ENCODE peak calls at places on chromosomes 16 and 17, in ten cellular contexts. One of them, this sample, is unnamed.

GRCh38 chr16:13919330-13919682 is 648 bp upstream of the ERCC4 start:
- DNase-seq in hypothalamus: no peak
- DNase-seq in activated naive CD8-positive, alpha-beta T cell treated with anti-CD3 and anti-CD28 coated beads, Interleukin-2, amount 50 U/mL, for 24 hours: no peak
- DNase-seq in tibial artery: no peak
- DNase-seq in activated naive CD4-positive, alpha-beta T cell: no peak
- DNase-seq in heart left ventricle: no peak
- DNase-seq in GM12878: no peak
- DNase-seq in GM20000: peak
- DNase-seq in pons: no peak
- DNase-seq in H54: no peak
- DNase-seq in this sample: no peak

GRCh38 chr16:3131755-3132377 is 3.0 kb upstream of the ZNF213 start:
- DNase-seq in hypothalamus: no peak
- DNase-seq in activated naive CD8-positive, alpha-beta T cell treated with anti-CD3 and anti-CD28 coated beads, Interleukin-2, amount 50 U/mL, for 24 hours: peak
- DNase-seq in tibial artery: no peak
- DNase-seq in activated naive CD4-positive, alpha-beta T cell: peak
- DNase-seq in heart left ventricle: no peak
- DNase-seq in GM12878: no peak
- DNase-seq in GM20000: no peak
- DNase-seq in pons: no peak
- DNase-seq in H54: no peak
- DNase-seq in this sample: no peak

GRCh38 chr17:7403043-7403901 is 625 bp downstream of the TMEM256 start:
- DNase-seq in hypothalamus: peak
- DNase-seq in activated naive CD8-positive, alpha-beta T cell treated with anti-CD3 and anti-CD28 coated beads, Interleukin-2, amount 50 U/mL, for 24 hours: peak
- DNase-seq in tibial artery: peak
- DNase-seq in activated naive CD4-positive, alpha-beta T cell: peak
- DNase-seq in heart left ventricle: no peak
- DNase-seq in GM12878: no peak
- DNase-seq in GM20000: no peak
- DNase-seq in pons: no peak
- DNase-seq in H54: peak
- DNase-seq in this sample: peak

GRCh38 chr17:50308666-50309065 is 34.4 kb downstream of the TMEM92 start:
- DNase-seq in hypothalamus: no peak
- DNase-seq in activated naive CD8-positive, alpha-beta T cell treated with anti-CD3 and anti-CD28 coated beads, Interleukin-2, amount 50 U/mL, for 24 hours: no peak
- DNase-seq in tibial artery: no peak
- DNase-seq in activated naive CD4-positive, alpha-beta T cell: no peak
- DNase-seq in heart left ventricle: no peak
- DNase-seq in GM12878: no peak
- DNase-seq in GM20000: no peak
- DNase-seq in pons: no peak
- DNase-seq in H54: no peak
- DNase-seq in this sample: no peak

GRCh38 chr16:88541109-88541508 is 29.1 kb upstream of the ZC3H18 start:
- DNase-seq in hypothalamus: no peak
- DNase-seq in activated naive CD8-positive, alpha-beta T cell treated with anti-CD3 and anti-CD28 coated beads, Interleukin-2, amount 50 U/mL, for 24 hours: no peak
- DNase-seq in tibial artery: no peak
- DNase-seq in activated naive CD4-positive, alpha-beta T cell: no peak
- DNase-seq in heart left ventricle: no peak
- DNase-seq in GM12878: no peak
- DNase-seq in GM20000: no peak
- DNase-seq in pons: no peak
- DNase-seq in H54: no peak
- DNase-seq in this sample: no peak

GRCh38 chr17:67636841-67637240 is 80.9 kb upstream of the NOL11 start:
- DNase-seq in hypothalamus: no peak
- DNase-seq in activated naive CD8-positive, alpha-beta T cell treated with anti-CD3 and anti-CD28 coated beads, Interleukin-2, amount 50 U/mL, for 24 hours: no peak
- DNase-seq in tibial artery: no peak
- DNase-seq in activated naive CD4-positive, alpha-beta T cell: no peak
- DNase-seq in heart left ventricle: no peak
- DNase-seq in GM12878: no peak
- DNase-seq in GM20000: no peak
- DNase-seq in pons: no peak
- DNase-seq in H54: no peak
- DNase-seq in this sample: no peak

GRCh38 chr17:37742762-37743611 is 1.9 kb downstream of the HNF1B start:
- DNase-seq in hypothalamus: no peak
- DNase-seq in activated naive CD8-positive, alpha-beta T cell treated with anti-CD3 and anti-CD28 coated beads, Interleukin-2, amount 50 U/mL, for 24 hours: peak
- DNase-seq in tibial artery: no peak
- DNase-seq in activated naive CD4-positive, alpha-beta T cell: no peak
- DNase-seq in heart left ventricle: no peak
- DNase-seq in GM12878: no peak
- DNase-seq in GM20000: peak
- DNase-seq in pons: no peak
- DNase-seq in H54: no peak
- DNase-seq in this sample: no peak

GRCh38 chr17:47649972-47650524 is 329 bp downstream of the KPNB1 start:
- DNase-seq in hypothalamus: no peak
- DNase-seq in activated naive CD8-positive, alpha-beta T cell treated with anti-CD3 and anti-CD28 coated beads, Interleukin-2, amount 50 U/mL, for 24 hours: no peak
- DNase-seq in tibial artery: no peak
- DNase-seq in activated naive CD4-positive, alpha-beta T cell: peak
- DNase-seq in heart left ventricle: no peak
- DNase-seq in GM12878: no peak
- DNase-seq in GM20000: peak
- DNase-seq in pons: no peak
- DNase-seq in H54: no peak
- DNase-seq in this sample: no peak

GRCh38 chr17:76452102-76452645 is 778 bp downstream of the UBE2O start:
- DNase-seq in hypothalamus: no peak
- DNase-seq in activated naive CD8-positive, alpha-beta T cell treated with anti-CD3 and anti-CD28 coated beads, Interleukin-2, amount 50 U/mL, for 24 hours: no peak
- DNase-seq in tibial artery: no peak
- DNase-seq in activated naive CD4-positive, alpha-beta T cell: no peak
- DNase-seq in heart left ventricle: no peak
- DNase-seq in GM12878: no peak
- DNase-seq in GM20000: no peak
- DNase-seq in pons: no peak
- DNase-seq in H54: no peak
- DNase-seq in this sample: no peak

GRCh38 chr17:79087428-79088143 is 13.0 kb downstream of the ENGASE start:
- DNase-seq in hypothalamus: peak
- DNase-seq in activated naive CD8-positive, alpha-beta T cell treated with anti-CD3 and anti-CD28 coated beads, Interleukin-2, amount 50 U/mL, for 24 hours: peak
- DNase-seq in tibial artery: peak
- DNase-seq in activated naive CD4-positive, alpha-beta T cell: peak
- DNase-seq in heart left ventricle: peak
- DNase-seq in GM12878: no peak
- DNase-seq in GM20000: peak
- DNase-seq in pons: peak
- DNase-seq in H54: peak
- DNase-seq in this sample: no peak

GRCh38 chr17:61997649-61998048 is 67.4 kb downstream of the MED13 start:
- DNase-seq in hypothalamus: no peak
- DNase-seq in activated naive CD8-positive, alpha-beta T cell treated with anti-CD3 and anti-CD28 coated beads, Interleukin-2, amount 50 U/mL, for 24 hours: no peak
- DNase-seq in tibial artery: no peak
- DNase-seq in activated naive CD4-positive, alpha-beta T cell: no peak
- DNase-seq in heart left ventricle: no peak
- DNase-seq in GM12878: no peak
- DNase-seq in GM20000: no peak
- DNase-seq in pons: no peak
- DNase-seq in H54: no peak
- DNase-seq in this sample: no peak

This sample was measured in hippocampal formation.